ENCODE peak calls at places on chromosomes 11 and 22, in six cellular contexts. S, Q, D, T, L and F are unnamed samples.

GRCh38 chr11:132685174-132685611 is 847.1 kb downstream of the OPCML start:
- DNase-seq in S (no peak), T (no peak), Q (peak; percentile 62), L (no peak), D (no peak), F (peak; percentile 92)

GRCh38 chr22:48258108-48258705 is 1495.8 kb downstream of the TBC1D22A start:
- DNase-seq in L (no peak), T (no peak), D (no peak), Q (no peak), S (no peak), F (no peak)

GRCh38 chr11:128745296-128746183 is 51.7 kb downstream of the FLI1 start:
- DNase-seq in Q (peak; percentile 27), L (no peak), S (no peak), T (no peak), D (no peak), F (peak; percentile 26)

GRCh38 chr11:64264371-64264852 is 13.1 kb downstream of the PLCB3 start:
- DNase-seq in L (no peak), Q (no peak), D (no peak), T (no peak), S (no peak), F (no peak)

GRCh38 chr11:66851698-66852465 is 5.0 kb upstream of the LRFN4 start:
- DNase-seq in D (no peak), T (no peak), S (peak; percentile 80), Q (no peak), L (peak; percentile 80), F (no peak)

GRCh38 chr22:49091917-49092545 is 735.6 kb downstream of the BRD1 start:
- DNase-seq in S (no peak), Q (no peak), L (no peak), D (no peak), T (no peak), F (no peak)

GRCh38 chr22:38881464-38881871 is 9.5 kb upstream of the CBX6 start:
- DNase-seq in Q (peak; percentile 81), S (no peak), L (no peak), T (no peak), D (no peak), F (no peak)

GRCh38 chr22:35615156-35615555 is 2.0 kb downstream of the MB start:
- DNase-seq in Q (no peak), T (no peak), D (no peak), L (no peak), S (no peak), F (no peak)

GRCh38 chr11:121929581-121929980 is 186.4 kb downstream of the BLID start:
- DNase-seq in L (no peak), T (no peak), D (peak; percentile 38), S (no peak), Q (peak; percentile 38), F (peak; percentile 26)

GRCh38 chr11:110565690-110566336 is 136.1 kb downstream of the FDX1 start:
- DNase-seq in L (no peak), T (no peak), Q (no peak), D (no peak), S (no peak), F (no peak)

GRCh38 chr11:106990322-106990721 is 28.0 kb downstream of the GUCY1A2 start:
- DNase-seq in L (no peak), Q (no peak), D (no peak), S (no peak), T (no peak), F (no peak)

GRCh38 chr22:27919943-27920755 is 1.1 kb upstream of the PITPNB start:
- DNase-seq in T (peak; percentile 27), Q (peak; percentile 72), L (no peak), S (peak; percentile 60), D (peak; percentile 54), F (peak; percentile 85)

GRCh38 chr11:60504219-60504618 is 11.0 kb upstream of the MS4A13 start:
- DNase-seq in T (no peak), Q (no peak), L (no peak), S (no peak), D (no peak), F (no peak)

GRCh38 chr11:47337229-47337924 is 15.1 kb downstream of the MYBPC3 start:
- DNase-seq in S (no peak), Q (no peak), T (peak; percentile 37), D (no peak), L (no peak), F (no peak)

GRCh38 chr11:111353776-111354600 is 25.1 kb downstream of the POU2AF1 start:
- DNase-seq in D (no peak), S (no peak), T (no peak), Q (no peak), L (no peak), F (no peak)

GRCh38 chr11:111514216-111515031 is at the start of gene HOATZ:
- DNase-seq in Q (no peak), D (peak; percentile 68), L (peak; percentile 82), S (peak; percentile 83), T (peak; percentile 7), F (peak; percentile 51)

GRCh38 chr11:130448416-130449068 is at the start of gene ADAMTS15:
- DNase-seq in Q (peak; percentile 84), L (peak; percentile 87), T (peak; percentile 71), D (peak; percentile 83), S (peak; percentile 97), F (peak; percentile 82)

GRCh38 chr11:15757299-15757698 is 599.0 kb downstream of the SOX6 start:
- DNase-seq in D (no peak), S (no peak), T (no peak), Q (no peak), L (no peak), F (no peak)

GRCh38 chr11:1934326-1935155 is 12.6 kb upstream of the MRPL23 start:
- DNase-seq in S (no peak), T (no peak), D (no peak), L (no peak), Q (no peak), F (no peak)

GRCh38 chr11:75474878-75475766 is 42.1 kb upstream of the KLHL35 start:
- DNase-seq in Q (peak; percentile 62), S (peak; percentile 87), T (no peak), D (no peak), L (peak; percentile 86), F (peak; percentile 76)

GRCh38 chr11:122700676-122701075 is 45.2 kb downstream of the UBASH3B start:
- DNase-seq in D (no peak), T (no peak), L (no peak), Q (no peak), S (no peak), F (no peak)

GRCh38 chr11:14119357-14119756 is 156.8 kb downstream of the SPON1 start:
- DNase-seq in Q (no peak), T (no peak), D (no peak), S (no peak), L (no peak), F (no peak)

GRCh38 chr11:115054541-115055538 is 376.5 kb downstream of the NXPE2 start:
- DNase-seq in Q (peak; percentile 3), T (no peak), S (no peak), D (no peak), L (no peak), F (no peak)

GRCh38 chr11:72753341-72754148 is 1.3 kb upstream of the ARAP1 start:
- DNase-seq in S (no peak), L (no peak), T (no peak), D (no peak), Q (no peak), F (no peak)

GRCh38 chr22:45438364-45438763 is 24.9 kb downstream of the RIBC2 start:
- DNase-seq in S (no peak), T (no peak), L (no peak), D (no peak), Q (peak; percentile 57), F (peak; percentile 38)
- H4K91ac ChIP-seq in S (no peak overlapping the region), T (no peak overlapping the region), L (no peak overlapping the region), D (no peak overlapping the region), Q (no peak overlapping the region), F (no peak overlapping the region)

GRCh38 chr11:77642228-77642627 is 4.6 kb upstream of the CLNS1A start:
- DNase-seq in D (no peak), S (no peak), Q (no peak), T (peak; percentile 54), L (no peak), F (no peak)

GRCh38 chr11:77650165-77650564 is 12.6 kb upstream of the CLNS1A start:
- DNase-seq in L (no peak), T (no peak), D (no peak), S (no peak), Q (no peak), F (no peak)

GRCh38 chr11:77644887-77645286 is 7.3 kb upstream of the CLNS1A start:
- DNase-seq in Q (no peak), D (no peak), T (no peak), S (no peak), L (no peak), F (no peak)

DNA sequence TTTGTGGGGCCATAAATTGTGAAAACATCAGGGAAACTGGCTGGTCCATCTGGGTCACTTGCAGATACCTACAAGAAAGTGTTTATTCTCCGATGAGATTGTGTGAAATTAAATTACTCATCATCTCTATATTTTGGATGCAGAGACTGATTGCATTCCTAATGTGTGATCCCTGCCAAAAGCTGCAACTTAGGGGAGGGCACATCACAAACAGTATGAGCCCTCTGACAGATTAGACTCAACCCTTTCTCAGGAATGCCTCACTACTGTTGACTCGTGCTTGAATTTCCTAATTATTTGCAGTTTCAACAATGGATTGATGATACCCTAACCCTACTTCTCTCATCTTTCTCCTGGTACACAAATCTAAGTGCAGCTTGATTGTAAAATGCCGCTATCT is 10.3 kb upstream of the CLNS1A start:
- DNase-seq in D (no peak), Q (no peak), T (no peak), S (no peak), L (no peak), F (no peak)
- H2AFZ ChIP-seq in D (no peak overlapping the region), Q (no peak overlapping the region), T (no peak overlapping the region), S (no peak overlapping the region), L (peak overlapping the region; percentile 48), F (no peak overlapping the region)

DNA sequence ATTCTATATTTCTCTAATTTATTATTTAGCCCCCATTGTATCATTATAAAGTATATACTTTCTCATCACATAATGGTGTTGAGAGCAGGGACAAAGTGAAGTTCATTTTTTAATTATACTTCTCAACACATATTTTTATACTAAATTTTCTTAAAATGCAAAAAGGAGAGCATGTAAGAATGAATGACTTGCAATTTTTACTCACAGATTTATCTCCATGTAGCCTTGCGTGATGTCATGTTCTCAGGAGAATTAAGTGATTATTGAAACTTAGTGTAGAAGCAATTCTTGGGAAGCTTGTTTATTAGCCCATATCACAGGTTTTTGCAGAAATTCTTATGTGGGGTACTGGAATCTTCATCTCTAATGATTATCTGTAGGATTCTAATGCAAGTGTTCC is 682 bp upstream of the OR5M11 start:
- DNase-seq in L (no peak), D (no peak), T (no peak), S (no peak), Q (no peak), F (no peak)
- H4K91ac ChIP-seq in L (no peak overlapping the region), D (no peak overlapping the region), T (no peak overlapping the region), S (no peak overlapping the region), Q (no peak overlapping the region), F (no peak overlapping the region)

GRCh38 chr22:44661659-44662569 is 40.1 kb upstream of the PRR5 start:
- DNase-seq in Q (no peak), S (no peak), L (no peak), T (no peak), D (no peak), F (no peak)
- H2AFZ ChIP-seq in Q (no peak overlapping the region), S (no peak overlapping the region), L (peak overlapping the region; percentile 43), T (no peak overlapping the region), D (no peak overlapping the region), F (no peak overlapping the region)